ENCODE peak calls at places on chromosome 15, in four cellular contexts. K, W, E and U are unnamed samples.

GRCh38 chr15:90295270-90295648 is 29.8 kb downstream of the NGRN start:
- DNase-seq in K (no peak), W (no peak), E (no peak), U (no peak)

GRCh38 chr15:74281147-74282133 is 45.3 kb downstream of the CCDC33 start:
- DNase-seq in K (no peak), W (no peak), E (no peak), U (no peak)

GRCh38 chr15:78314181-78314581 is 14.8 kb upstream of the SKIC8 start:
- DNase-seq in K (no peak), W (no peak), E (no peak), U (no peak)

GRCh38 chr15:25239471-25240345 is 199.1 kb downstream of the UBE3A start:
- DNase-seq in K (no peak), W (no peak), E (peak), U (no peak)

GRCh38 chr15:56919708-56920637 is 1.5 kb downstream of the TCF12 start:
- DNase-seq in K (peak), W (peak), E (no peak), U (peak)

GRCh38 chr15:93882779-93883178 is 348.6 kb upstream of the MCTP2 start:
- DNase-seq in K (no peak), W (no peak), E (no peak), U (no peak)

GRCh38 chr15:62855085-62855476 is 187.5 kb upstream of the TPM1 start:
- DNase-seq in K (no peak), W (no peak), E (no peak), U (no peak)

GRCh38 chr15:87816811-87817210 is 439.7 kb downstream of the NTRK3 start:
- DNase-seq in K (no peak), W (peak), E (no peak), U (peak)

GRCh38 chr15:51283026-51283425 is 55.4 kb downstream of the CYP19A1 start:
- DNase-seq in K (no peak), W (no peak), E (no peak), U (no peak)

GRCh38 chr15:77376770-77377169 is 43.1 kb downstream of the PEAK1 start:
- DNase-seq in K (no peak), W (no peak), E (no peak), U (no peak)

GRCh38 chr15:81155375-81156218 is 21.5 kb downstream of the CFAP161 start:
- DNase-seq in K (peak), W (peak), E (no peak), U (peak)

GRCh38 chr15:68730491-68731317 is 90.0 kb downstream of the ANP32A start:
- DNase-seq in K (no peak), W (peak), E (no peak), U (peak)

GRCh38 chr15:56286213-56286612 is 42.5 kb upstream of the RFX7 start:
- DNase-seq in K (no peak), W (no peak), E (no peak), U (no peak)

GRCh38 chr15:51536965-51537574 is 85.5 kb downstream of the DMXL2 start:
- DNase-seq in K (no peak), W (peak), E (no peak), U (peak)

GRCh38 chr15:78325092-78325843 is 14.9 kb upstream of the CRABP1 start:
- DNase-seq in K (no peak), W (peak), E (no peak), U (peak)

GRCh38 chr15:63551400-63551799 is 45.8 kb upstream of the FBXL22 start:
- DNase-seq in K (peak), W (peak), E (no peak), U (peak)

GRCh38 chr15:67945951-67946700 is 106.3 kb upstream of the RNU6-1 start:
- DNase-seq in K (no peak), W (peak), E (no peak), U (peak)

GRCh38 chr15:75597667-75598341 is 18.7 kb upstream of the PTPN9 start:
- DNase-seq in K (no peak), W (peak), E (no peak), U (no peak)

GRCh38 chr15:57697588-57697987 is 8.9 kb upstream of the POLR2M start:
- DNase-seq in K (no peak), W (peak), E (no peak), U (no peak)

GRCh38 chr15:36449084-36449661 is 130.3 kb upstream of the CDIN1 start:
- DNase-seq in K (no peak), W (no peak), E (no peak), U (no peak)

GRCh38 chr15:35007397-35007796 is 19.3 kb upstream of the ZNF770 start:
- DNase-seq in K (no peak), W (no peak), E (no peak), U (no peak)

GRCh38 chr15:34353627-34354026 is 10.5 kb downstream of the NUTM1 start:
- DNase-seq in K (no peak), W (no peak), E (no peak), U (no peak)

GRCh38 chr15:62165029-62165792 is at the start of gene C2CD4B:
- DNase-seq in K (peak), W (peak), E (peak), U (peak)

GRCh38 chr15:67244966-67245478 is 9.4 kb downstream of the AAGAB start:
- DNase-seq in K (no peak), W (peak), E (no peak), U (no peak)

GRCh38 chr15:58469432-58470353 is 37.9 kb downstream of the LIPC start:
- DNase-seq in K (no peak), W (peak), E (no peak), U (peak)

GRCh38 chr15:73596214-73596613 is 37.0 kb downstream of the NPTN start:
- DNase-seq in K (no peak), W (no peak), E (no peak), U (no peak)

GRCh38 chr15:92880796-92881569 is 19.1 kb upstream of the CHD2 start:
- DNase-seq in K (peak), W (no peak), E (no peak), U (no peak)

GRCh38 chr15:85473455-85473854 is 93.1 kb downstream of the AKAP13 start:
- DNase-seq in K (no peak), W (peak), E (no peak), U (no peak)

GRCh38 chr15:27238209-27238608 is 267.2 kb downstream of the GABRG3 start:
- DNase-seq in K (no peak), W (no peak), E (no peak), U (no peak)

GRCh38 chr15:47374222-47374621 is 343.1 kb upstream of the SEMA6D start:
- DNase-seq in K (no peak), W (peak), E (no peak), U (peak)

GRCh38 chr15:74807302-74807701 is 5.3 kb upstream of the LMAN1L start:
- DNase-seq in K (no peak), W (no peak), E (no peak), U (no peak)

GRCh38 chr15:45450468-45450867 is 72.1 kb downstream of the SLC30A4 start:
- DNase-seq in K (no peak), W (no peak), E (no peak), U (no peak)

GRCh38 chr15:45448516-45448915 is 70.2 kb upstream of the GATM start:
- DNase-seq in K (no peak), W (no peak), E (peak), U (no peak)

GRCh38 chr15:45449878-45450277 is 71.5 kb upstream of the GATM start:
- DNase-seq in K (peak), W (no peak), E (peak), U (peak)

GRCh38 chr15:45449387-45449786 is 71.0 kb upstream of the GATM start:
- DNase-seq in K (no peak), W (no peak), E (peak), U (no peak)

DNA sequence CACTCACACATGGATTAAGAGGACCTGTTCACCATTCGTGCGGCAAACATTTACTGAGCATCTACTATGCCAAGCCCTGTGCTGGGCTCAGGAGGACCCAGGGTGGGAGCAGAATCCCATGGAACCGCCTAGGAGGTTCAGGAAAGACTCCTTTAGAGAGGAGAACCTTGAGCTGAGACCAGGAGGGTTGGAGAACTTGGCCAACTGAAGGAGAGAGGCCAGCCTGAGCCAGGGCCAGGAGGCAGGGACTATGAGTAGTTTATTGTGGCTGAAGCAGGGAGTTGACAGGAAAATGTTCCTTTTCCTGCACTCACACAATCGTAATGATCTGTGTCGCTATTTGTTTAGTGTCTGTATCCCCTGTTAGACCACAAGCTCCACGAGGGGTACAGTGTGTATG is 71.3 kb downstream of the SLC30A4 start:
- DNase-seq in K (no peak), W (no peak), E (peak), U (no peak)
- H3K4me3 ChIP-seq in K (no peak), W (no peak), E (no peak), U (no peak)

DNA sequence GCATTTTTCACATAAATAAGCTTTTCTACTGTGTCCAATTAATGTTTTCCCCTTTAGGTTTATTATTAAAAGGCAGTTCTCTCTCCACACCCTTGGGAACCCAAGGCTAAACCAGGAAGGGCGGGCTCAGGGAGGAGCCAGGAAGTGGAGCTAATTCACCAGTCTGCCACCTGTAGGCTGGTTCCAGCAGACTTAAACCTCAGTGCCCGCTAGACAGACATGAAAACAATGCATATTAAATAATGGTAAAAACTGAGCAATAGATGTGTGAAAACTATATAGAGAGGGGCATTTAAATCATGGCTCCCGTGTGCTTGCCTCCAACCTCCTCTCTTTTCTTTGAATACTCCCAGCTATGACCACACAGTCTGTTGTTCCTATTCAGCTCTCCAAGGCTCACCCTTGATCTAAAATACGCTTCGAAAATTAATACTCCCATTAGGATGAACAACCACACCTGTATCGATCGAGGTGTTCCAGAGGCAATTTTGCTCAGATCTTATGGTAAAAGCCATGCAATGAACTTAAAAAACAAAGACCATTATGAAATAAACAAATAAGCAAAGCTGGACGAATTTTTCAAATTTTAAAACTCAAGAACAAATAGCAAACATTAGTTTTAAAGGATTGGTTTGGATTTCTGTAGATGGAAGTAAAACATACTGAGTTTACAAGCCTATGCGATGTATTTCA is 253.3 kb downstream of the TJP1 start:
- DNase-seq in K (peak), W (peak), E (no peak), U (peak)
- H3K4me3 ChIP-seq in K (no peak), W (no peak), E (no peak), U (no peak)

DNA sequence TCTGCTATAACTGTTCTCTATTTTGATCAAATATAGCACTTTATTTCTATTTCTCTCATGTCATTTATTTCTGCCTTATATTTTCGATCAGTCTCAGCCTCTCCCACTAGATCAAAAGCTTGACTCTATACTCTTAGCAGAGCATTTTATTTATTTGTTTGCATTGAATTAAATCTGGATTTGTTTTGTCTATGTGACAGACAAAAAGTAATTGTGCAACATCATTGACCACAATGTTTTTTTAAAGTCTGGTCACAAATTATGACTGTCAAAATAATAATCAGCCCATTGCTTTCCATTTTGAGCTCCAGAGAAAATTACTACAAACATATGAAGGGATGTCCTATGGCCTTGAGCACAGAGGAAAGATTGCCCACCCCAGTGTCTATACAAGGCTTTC is 82.3 kb downstream of the FSIP1 start:
- DNase-seq in K (no peak), W (no peak), E (no peak), U (no peak)
- H3K4me3 ChIP-seq in K (no peak), W (no peak), E (no peak), U (no peak)

GRCh38 chr15:101264011-101264410 is 12.2 kb upstream of the CHSY1 start:
- DNase-seq in K (no peak), W (peak), E (no peak), U (no peak)
- H3K4me3 ChIP-seq in K (no peak), W (no peak), E (no peak), U (no peak)

GRCh38 chr15:70114226-70114625 is 16.5 kb upstream of the TLE3 start:
- DNase-seq in K (no peak), W (no peak), E (no peak), U (no peak)
- H3K4me3 ChIP-seq in K (no peak), W (no peak), E (no peak), U (no peak)